ENCODE peak calls at places on chromosomes 13 and 19, in five cellular contexts. E is epithelial cell of esophagus, N is Calu3, O is astrocyte of the cerebellum, V is left lung. C is an unnamed sample.

GRCh38 chr19:7348587-7349230 is at the start of gene ARHGEF18:
- DNase-seq in E (no peak), N (no peak), O (no peak), V (peak), C (no peak)

GRCh38 chr13:30186644-30187431 is 120.5 kb downstream of the KATNAL1 start:
- DNase-seq in E (no peak), N (no peak), O (no peak), V (no peak), C (no peak)

GRCh38 chr13:113802090-113802531 is 43.1 kb downstream of the TMEM255B start:
- DNase-seq in E (peak), N (no peak), O (peak), V (peak), C (no peak)

GRCh38 chr19:18650468-18651001 is 13.7 kb downstream of the KLHL26 start:
- DNase-seq in E (no peak), N (no peak), O (peak), V (no peak), C (no peak)

GRCh38 chr13:21078501-21078900 is 17.1 kb upstream of the LATS2 start:
- DNase-seq in E (no peak), N (no peak), O (no peak), V (no peak), C (no peak)

GRCh38 chr19:10389863-10390262 is 9.5 kb upstream of the TYK2 start:
- DNase-seq in E (no peak), N (no peak), O (no peak), V (no peak), C (no peak)

GRCh38 chr19:17394891-17395415 is 957 bp upstream of the CCDC194 start:
- DNase-seq in E (peak), N (peak), O (no peak), V (peak), C (no peak)

GRCh38 chr13:78993792-78994191 is 334.8 kb upstream of the OBI1 start:
- DNase-seq in E (no peak), N (no peak), O (no peak), V (no peak), C (no peak)

GRCh38 chr13:39148513-39148961 is 110.3 kb downstream of the NHLRC3 start:
- DNase-seq in E (peak), N (no peak), O (peak), V (no peak), C (peak)

GRCh38 chr19:55641376-55642152 is 762 bp downstream of the ZNF580 start:
- DNase-seq in E (peak), N (no peak), O (no peak), V (no peak), C (no peak)

GRCh38 chr13:26219726-26220125 is 2.4 kb downstream of the RNF6 start:
- DNase-seq in E (peak), N (no peak), O (no peak), V (no peak), C (no peak)

GRCh38 chr19:12648088-12648487 is 18.5 kb downstream of the MAN2B1 start:
- DNase-seq in E (no peak), N (no peak), O (no peak), V (no peak), C (no peak)

GRCh38 chr13:103517768-103518102 is 451.5 kb upstream of the SLC10A2 start:
- DNase-seq in E (no peak), N (no peak), O (no peak), V (no peak), C (no peak)

GRCh38 chr13:113122571-113123225 is at the start of gene F10:
- DNase-seq in E (no peak), N (peak), O (no peak), V (peak), C (no peak)

GRCh38 chr19:49125025-49125731 is 5.8 kb downstream of the PPFIA3 start:
- DNase-seq in E (peak), N (peak), O (no peak), V (no peak), C (no peak)

GRCh38 chr19:22976248-22976647 is 26.7 kb downstream of the ZNF728 start:
- DNase-seq in E (no peak), N (no peak), O (no peak), V (no peak), C (no peak)

GRCh38 chr13:75636339-75637095 is 387 bp downstream of the LMO7 start:
- DNase-seq in E (peak), N (peak), O (no peak), V (peak), C (no peak)

GRCh38 chr19:49638360-49638759 is 1.6 kb downstream of the RRAS start:
- DNase-seq in E (no peak), N (no peak), O (no peak), V (no peak), C (no peak)

GRCh38 chr13:110944121-110944967 is 29.5 kb upstream of the ANKRD10 start:
- DNase-seq in E (peak), N (peak), O (peak), V (no peak), C (no peak)

GRCh38 chr13:98576963-98577822 is at the start of gene STK24:
- DNase-seq in E (peak), N (peak), O (peak), V (peak), C (no peak)

GRCh38 chr19:1045247-1045603 is 5.3 kb downstream of the ABCA7 start:
- DNase-seq in E (peak), N (peak), O (no peak), V (no peak), C (no peak)

GRCh38 chr13:76048675-76049396 is 412.7 kb downstream of the LMO7 start:
- DNase-seq in E (no peak), N (no peak), O (no peak), V (no peak), C (no peak)

GRCh38 chr13:94333131-94333820 is 146.2 kb downstream of the DCT start:
- DNase-seq in E (no peak), N (no peak), O (no peak), V (no peak), C (no peak)

GRCh38 chr19:39155741-39156140 is 30.2 kb downstream of the PAK4 start:
- DNase-seq in E (no peak), N (no peak), O (no peak), V (no peak), C (no peak)

GRCh38 chr19:992670-993055 is 7.6 kb upstream of the GRIN3B start:
- DNase-seq in E (no peak), N (no peak), O (no peak), V (no peak), C (no peak)

GRCh38 chr13:77980592-77980991 is 62.0 kb upstream of the EDNRB start:
- DNase-seq in E (peak), N (no peak), O (peak), V (no peak), C (no peak)

DNA sequence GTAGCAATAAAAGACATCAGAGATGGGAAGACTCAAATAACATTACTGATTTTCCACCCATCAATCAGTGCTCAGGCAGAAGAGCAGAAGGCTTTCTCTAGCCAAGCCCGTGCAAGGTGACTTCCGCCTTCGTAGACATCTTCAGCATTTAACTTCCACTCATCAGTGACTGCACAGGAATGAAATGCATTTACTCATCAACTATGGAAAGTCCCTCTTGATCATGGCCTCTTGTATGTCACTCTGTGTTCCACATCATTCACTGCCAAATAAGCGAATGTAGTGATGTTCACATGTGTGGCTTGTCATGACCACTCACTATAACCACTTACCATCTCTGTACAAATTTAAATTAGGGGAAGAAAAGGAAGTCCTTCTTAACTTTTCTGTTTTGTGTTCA is 49.4 kb downstream of the SACS start:
- DNase-seq in E (peak), N (no peak), O (no peak), V (no peak), C (peak)
- TF ChIP-seq CTCF in E (no peak), N (no peak), O (no peak), V (no peak), C (no peak)

GRCh38 chr13:31797154-31797775 is 57.9 kb downstream of the RXFP2 start:
- DNase-seq in E (peak), N (peak), O (peak), V (no peak), C (no peak)
- TF ChIP-seq CTCF in E (peak), N (peak), O (peak), V (peak), C (peak)

GRCh38 chr19:47305309-47305751 is 4.3 kb upstream of the C5AR1 start:
- DNase-seq in E (peak), N (peak), O (peak), V (peak), C (peak)
- TF ChIP-seq CTCF in E (peak), N (peak), O (peak), V (peak), C (peak)

GRCh38 chr19:13884726-13885591 is 8.0 kb downstream of the NANOS3 start:
- DNase-seq in E (no peak), N (no peak), O (no peak), V (no peak), C (no peak)

GRCh38 chr19:13882841-13883240 is 5.9 kb downstream of the NANOS3 start:
- DNase-seq in E (peak), N (no peak), O (no peak), V (no peak), C (no peak)

GRCh38 chr19:13882419-13882795 is 5.5 kb downstream of the NANOS3 start:
- DNase-seq in E (no peak), N (no peak), O (no peak), V (no peak), C (no peak)

GRCh38 chr19:13881692-13882418 is 4.9 kb downstream of the NANOS3 start:
- DNase-seq in E (no peak), N (no peak), O (peak), V (no peak), C (no peak)

DNA sequence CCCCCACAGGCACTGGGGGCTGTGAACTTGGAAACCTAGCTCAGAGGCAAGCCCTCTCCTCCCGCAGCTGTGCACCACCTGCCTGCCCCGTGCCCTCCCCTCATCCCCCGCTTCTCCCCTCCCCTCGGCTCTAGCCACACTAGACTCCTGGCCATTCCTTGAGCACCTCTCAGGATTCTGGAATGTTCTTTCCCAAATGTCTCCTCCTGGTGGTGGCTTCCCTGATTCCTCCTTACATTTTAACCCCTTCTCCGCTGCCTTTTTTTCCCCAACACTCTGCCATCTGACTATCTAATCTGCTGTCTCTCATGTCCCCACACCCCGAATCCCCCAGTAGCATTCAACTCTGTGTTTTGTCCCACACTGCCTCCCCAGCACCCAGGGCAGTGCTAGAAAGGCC is 6.7 kb downstream of the NANOS3 start:
- DNase-seq in E (no peak), N (no peak), O (no peak), V (no peak), C (no peak)
- TF ChIP-seq CTCF in E (peak), N (no peak), O (no peak), V (no peak), C (peak)

DNA sequence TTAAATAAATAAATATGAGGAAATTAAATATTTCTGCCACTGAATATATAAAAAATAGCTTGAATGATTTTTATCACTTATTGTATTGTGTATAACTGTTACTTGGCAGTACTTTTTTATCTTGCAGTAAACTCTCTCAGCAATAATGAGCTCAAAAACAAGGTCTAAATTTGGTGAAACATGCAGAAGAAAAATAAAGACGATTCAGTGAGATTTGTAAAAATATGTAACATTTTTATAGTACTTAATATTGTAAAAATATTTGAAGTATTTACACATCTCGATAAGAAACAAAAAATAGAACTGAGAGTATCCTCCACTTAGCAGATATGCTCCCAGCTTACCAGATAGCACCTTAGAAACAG is 120.6 kb upstream of the MLNR start:
- DNase-seq in E (no peak), N (no peak), O (no peak), V (no peak), C (no peak)
- TF ChIP-seq CTCF in E (no peak), N (no peak), O (no peak), V (no peak), C (no peak)

GRCh38 chr19:30662211-30662861 is 290.2 kb downstream of the ZNF536 start:
- DNase-seq in E (no peak), N (no peak), O (peak), V (no peak), C (no peak)

GRCh38 chr19:30667227-30667626 is 295.0 kb downstream of the ZNF536 start:
- DNase-seq in E (no peak), N (no peak), O (no peak), V (no peak), C (no peak)

GRCh38 chr19:30666301-30666803 is 294.2 kb downstream of the ZNF536 start:
- DNase-seq in E (peak), N (peak), O (no peak), V (no peak), C (no peak)

GRCh38 chr19:30665449-30665848 is 293.3 kb downstream of the ZNF536 start:
- DNase-seq in E (no peak), N (no peak), O (no peak), V (no peak), C (no peak)

GRCh38 chr19:30664358-30665058 is 292.3 kb downstream of the ZNF536 start:
- DNase-seq in E (peak), N (no peak), O (no peak), V (no peak), C (no peak)
- TF ChIP-seq CTCF in E (no peak), N (no peak), O (peak), V (peak), C (no peak)

GRCh38 chr19:45059258-45059965 is 16.9 kb downstream of the ZNF296 start:
- DNase-seq in E (peak), N (peak), O (peak), V (peak), C (no peak)
- TF ChIP-seq CTCF in E (peak), N (peak), O (peak), V (peak), C (peak)

DNA sequence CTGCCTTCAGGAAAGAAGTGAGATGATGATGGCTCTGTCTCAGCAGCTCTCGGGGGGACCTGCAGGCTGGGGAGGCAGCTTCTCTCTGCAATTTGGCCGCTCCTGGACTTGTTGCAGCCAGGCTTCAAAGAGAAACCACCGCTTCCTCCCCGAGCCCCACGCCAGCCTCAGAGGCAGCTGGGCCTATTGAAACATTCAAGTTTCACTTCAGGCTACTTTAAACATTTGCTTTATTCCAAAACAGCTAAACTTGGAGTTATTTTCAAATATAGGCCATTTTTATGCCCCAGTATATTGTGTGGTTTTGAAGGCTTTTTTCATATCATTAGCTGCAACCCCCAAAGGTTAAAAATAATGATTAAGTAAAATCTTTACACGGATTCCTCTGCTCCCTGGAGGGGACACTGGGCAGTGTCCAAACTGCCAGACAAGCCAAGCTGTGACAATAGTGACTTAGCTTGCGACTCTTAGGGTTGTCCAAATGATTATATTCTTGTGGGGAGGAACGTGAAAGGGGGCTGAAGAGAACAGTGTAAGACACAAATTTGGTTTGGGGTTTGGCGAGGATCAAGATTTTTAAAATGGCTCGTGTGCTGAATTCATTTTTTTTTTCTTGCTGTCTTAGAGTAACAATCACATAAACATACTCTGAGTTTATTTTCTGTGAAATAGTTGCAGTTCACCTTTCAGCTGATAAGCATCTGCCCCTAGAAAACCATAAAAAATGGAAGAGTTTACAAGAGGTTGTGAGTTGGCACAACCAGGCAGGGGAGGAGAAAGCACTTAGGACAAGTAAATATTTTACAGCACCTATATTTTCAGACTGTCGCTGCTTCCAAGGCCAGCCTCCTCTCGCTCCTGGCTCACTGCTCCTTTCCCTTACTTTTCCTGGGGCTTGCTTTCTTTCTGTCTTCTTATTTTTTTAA is 330.6 kb downstream of the DLEU7 start:
- DNase-seq in E (no peak), N (peak), O (peak), V (peak), C (no peak)
- TF ChIP-seq CTCF in E (no peak), N (no peak), O (no peak), V (no peak), C (no peak)

GRCh38 chr13:51683537-51684050 is 99.3 kb downstream of the WDFY2 start:
- DNase-seq in E (no peak), N (no peak), O (no peak), V (no peak), C (no peak)

GRCh38 chr13:51681037-51681678 is 96.9 kb downstream of the WDFY2 start:
- DNase-seq in E (peak), N (no peak), O (peak), V (no peak), C (no peak)

GRCh38 chr13:51684076-51684475 is 99.8 kb downstream of the WDFY2 start:
- DNase-seq in E (no peak), N (no peak), O (peak), V (no peak), C (no peak)

GRCh38 chr13:51679616-51680015 is 95.4 kb downstream of the WDFY2 start:
- DNase-seq in E (no peak), N (no peak), O (no peak), V (no peak), C (no peak)

GRCh38 chr13:51682691-51683090 is 98.4 kb downstream of the WDFY2 start:
- DNase-seq in E (no peak), N (no peak), O (no peak), V (no peak), C (no peak)
- TF ChIP-seq CTCF in E (no peak), N (no peak), O (no peak), V (no peak), C (no peak)

GRCh38 chr19:41398603-41399002 is 985 bp downstream of the BCKDHA start:
- DNase-seq in E (no peak), N (no peak), O (no peak), V (no peak), C (no peak)
- TF ChIP-seq CTCF in E (no peak), N (no peak), O (no peak), V (no peak), C (no peak)

C was measured in AG04449.